ENCODE peak calls at places on chromosomes 1 and 21, in seven cellular contexts. R is astrocyte of the spinal cord, L is GM12865, D is AG04449, W is upper lobe of right lung, M is fibroblast of lung, O is GM23338. E is an unnamed sample.

GRCh38 chr1:167824163-167824794 is 89.7 kb downstream of the ADCY10 start:
- DNase-seq in M (no peak), W (no peak), L (no peak), R (no peak), D (no peak), O (no peak), E (no peak)

GRCh38 chr1:223256034-223256433 is 107.9 kb downstream of the SUSD4 start:
- DNase-seq in R (no peak), D (no peak), O (no peak), M (no peak), L (no peak), W (no peak), E (no peak)

GRCh38 chr1:29271724-29272123 is 35.4 kb downstream of the PTPRU start:
- DNase-seq in R (peak), D (no peak), M (peak), W (peak), O (peak), L (no peak), E (peak)

GRCh38 chr1:154463512-154463990 is 38.5 kb upstream of the TDRD10 start:
- DNase-seq in W (no peak), D (no peak), R (peak), M (no peak), L (peak), O (no peak), E (no peak)

GRCh38 chr1:96992871-96993270 is 271.3 kb downstream of the PTBP2 start:
- DNase-seq in D (no peak), R (peak), W (no peak), M (peak), L (no peak), O (no peak), E (peak)

GRCh38 chr1:12276225-12276624 is 46.4 kb downstream of the VPS13D start:
- DNase-seq in W (no peak), M (peak), D (no peak), L (peak), O (peak), R (peak), E (no peak)

GRCh38 chr1:67679691-67680090 is 5.3 kb upstream of the GADD45A start:
- DNase-seq in D (no peak), O (no peak), L (no peak), R (no peak), M (peak), W (no peak), E (peak)

GRCh38 chr1:32351859-32352745 is 10.2 kb downstream of the FAM229A start:
- DNase-seq in R (peak), O (peak), W (no peak), L (no peak), M (peak), D (no peak), E (peak)

GRCh38 chr1:201020040-201020591 is 3.4 kb downstream of the KIF21B start:
- DNase-seq in M (no peak), R (no peak), D (no peak), L (peak), W (no peak), O (peak), E (no peak)

GRCh38 chr1:108107658-108108057 is 92.5 kb downstream of the SLC25A24 start:
- DNase-seq in L (no peak), R (peak), O (no peak), D (peak), M (peak), W (no peak), E (peak)

GRCh38 chr1:208988811-208989222 is 594.7 kb upstream of the CAMK1G start:
- DNase-seq in W (no peak), L (peak), O (no peak), M (peak), R (peak), D (peak), E (peak)

GRCh38 chr1:231929311-231929710 is 302.7 kb downstream of the DISC1 start:
- DNase-seq in L (no peak), R (peak), M (peak), O (peak), D (peak), W (no peak), E (peak)

GRCh38 chr1:210758261-210758660 is 375.7 kb downstream of the KCNH1 start:
- DNase-seq in O (no peak), W (no peak), M (no peak), D (no peak), L (no peak), R (no peak), E (no peak)

GRCh38 chr21:20970691-20971090 is 27.5 kb upstream of the NCAM2 start:
- DNase-seq in M (no peak), O (no peak), D (no peak), L (no peak), R (no peak), W (no peak), E (no peak)

GRCh38 chr1:197695961-197696360 is 79.3 kb downstream of the DENND1B start:
- DNase-seq in D (no peak), W (no peak), L (no peak), R (peak), M (peak), O (no peak), E (no peak)

GRCh38 chr1:63920154-63921117 is 146.6 kb downstream of the ROR1 start:
- DNase-seq in D (peak), W (no peak), O (no peak), R (peak), L (no peak), M (peak), E (peak)

GRCh38 chr21:20647603-20648002 is 350.6 kb upstream of the NCAM2 start:
- DNase-seq in D (no peak), O (no peak), R (peak), W (no peak), M (peak), L (no peak), E (no peak)

GRCh38 chr1:227929746-227930472 is 17.8 kb downstream of the WNT9A start:
- DNase-seq in O (no peak), L (no peak), W (no peak), D (no peak), M (no peak), R (no peak), E (no peak)

GRCh38 chr1:41483960-41484844 is at the start of gene EDN2:
- DNase-seq in W (peak), D (no peak), R (no peak), O (peak), L (no peak), M (no peak), E (no peak)
- TF ChIP-seq CTCF in W (no peak), D (peak), R (peak), O (no peak), L (peak), M (peak), E (peak)

DNA sequence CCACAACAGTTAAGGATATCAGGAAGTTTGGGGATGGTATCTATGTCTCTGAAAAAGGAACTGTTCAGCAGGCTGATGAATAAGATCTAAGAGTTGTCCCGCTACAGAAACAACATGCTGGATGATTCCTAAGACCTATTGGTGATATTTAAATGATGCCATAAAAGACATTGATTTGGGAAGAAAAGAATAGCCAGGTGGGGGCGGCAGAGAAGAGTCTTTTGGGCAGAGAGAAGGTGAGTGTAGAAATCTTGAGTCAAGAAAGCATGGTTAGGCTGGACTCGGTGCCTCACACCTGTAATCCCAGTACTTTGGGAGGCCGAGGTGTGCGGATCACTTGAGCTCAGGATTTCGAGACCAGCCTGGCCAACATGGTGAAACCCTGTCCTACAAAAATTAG is 11.8 kb upstream of the TMEM201 start:
- DNase-seq in O (no peak), W (no peak), M (no peak), R (no peak), D (no peak), L (no peak), E (no peak)
- TF ChIP-seq CTCF in O (peak), W (no peak), M (no peak), R (no peak), D (no peak), L (no peak), E (no peak)

GRCh38 chr1:175129182-175129581 is 61.5 kb downstream of the TNN start:
- DNase-seq in L (no peak), O (peak), D (no peak), M (peak), W (no peak), R (no peak), E (peak)

GRCh38 chr1:175129644-175129996 is 62.0 kb downstream of the TNN start:
- DNase-seq in L (no peak), O (no peak), D (no peak), M (no peak), R (no peak), W (no peak), E (no peak)

GRCh38 chr1:175131100-175131499 is 61.5 kb downstream of the KIAA0040 start:
- DNase-seq in O (no peak), D (no peak), L (no peak), R (no peak), W (no peak), M (no peak), E (no peak)

GRCh38 chr1:175130649-175131045 is 61.9 kb downstream of the KIAA0040 start:
- DNase-seq in L (peak), W (no peak), R (no peak), O (no peak), M (no peak), D (no peak), E (no peak)

GRCh38 chr1:175129997-175130648 is 62.5 kb downstream of the KIAA0040 start:
- DNase-seq in R (no peak), M (peak), O (peak), L (peak), D (no peak), W (no peak), E (no peak)
- TF ChIP-seq CTCF in R (no peak), M (no peak), O (peak), L (no peak), D (no peak), W (no peak), E (no peak)

DNA sequence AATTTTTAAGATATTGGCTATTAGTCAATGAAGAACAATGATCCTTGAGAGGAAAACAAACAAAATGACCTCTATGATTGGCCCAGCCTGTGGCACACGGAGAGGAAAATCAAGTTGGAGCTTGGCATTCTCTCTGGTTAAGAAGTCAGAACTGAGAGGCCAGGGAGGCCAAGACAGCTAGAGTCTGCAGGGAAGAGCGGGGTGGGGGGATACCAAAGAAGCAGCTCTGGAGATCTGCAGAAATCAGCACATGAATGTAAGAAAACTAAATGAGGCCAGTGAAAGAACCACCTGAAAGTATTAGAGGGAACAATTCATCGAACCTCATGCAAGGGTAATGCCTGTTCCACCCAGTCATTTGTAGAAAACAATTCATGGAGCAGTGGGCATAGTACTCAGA is 23.8 kb upstream of the C1orf115 start:
- DNase-seq in W (no peak), M (no peak), D (no peak), L (no peak), O (peak), R (no peak), E (no peak)
- TF ChIP-seq CTCF in W (no peak), M (no peak), D (no peak), L (no peak), O (no peak), R (no peak), E (no peak)

GRCh38 chr1:118151312-118151937 is 33.6 kb downstream of the SPAG17 start:
- DNase-seq in O (peak), W (no peak), R (peak), M (peak), D (no peak), L (peak), E (peak)
- TF ChIP-seq CTCF in O (peak), W (peak), R (peak), M (peak), D (peak), L (peak), E (peak)

GRCh38 chr1:179251675-179252074 is 22.2 kb upstream of the ABL2 start:
- DNase-seq in O (peak), M (peak), R (peak), L (peak), W (no peak), D (no peak), E (peak)
- TF ChIP-seq CTCF in O (peak), M (peak), R (peak), L (peak), W (peak), D (peak), E (peak)

DNA sequence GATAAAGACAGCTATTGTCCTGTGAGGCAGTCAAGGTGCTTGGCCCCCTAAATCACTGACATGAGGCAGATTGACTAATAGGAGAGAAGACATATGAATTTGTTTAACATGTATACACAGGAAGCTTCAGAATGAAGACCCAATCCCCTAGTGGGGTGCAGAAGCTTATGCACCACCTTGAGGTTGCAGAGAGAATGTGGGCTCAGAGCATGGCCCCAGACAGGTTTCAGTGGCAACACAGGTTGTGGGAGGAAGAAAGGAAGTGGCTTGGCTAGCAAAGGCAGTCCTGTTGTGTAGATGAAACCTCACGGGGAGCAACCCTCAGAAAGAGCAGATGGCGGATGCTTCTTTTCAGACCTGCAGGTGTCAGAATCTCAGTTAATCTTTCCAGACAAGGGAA is 37.0 kb upstream of the PARP1 start:
- DNase-seq in W (no peak), O (peak), M (no peak), R (no peak), D (no peak), L (peak), E (no peak)
- TF ChIP-seq CTCF in W (no peak), O (peak), M (no peak), R (no peak), D (no peak), L (peak), E (no peak)